ENCODE peak calls at places on chromosomes 7 and 10, in nine cellular contexts. D, U, R, O, V, T, H, J and N are unnamed samples.

GRCh38 chr10:46033602-46034011 is 3.2 kb upstream of the NCOA4 start:
- DNase-seq in D (no peak), U (no peak), R (no peak), O (peak), V (no peak), T (no peak), H (no peak), J (no peak), N (peak)

GRCh38 chr10:80280071-80280800 is 9.2 kb downstream of the MAT1A start:
- DNase-seq in D (no peak), U (no peak), R (no peak), O (no peak), V (no peak), T (no peak), H (no peak), J (no peak), N (no peak)

GRCh38 chr10:128286413-128287097 is 160.3 kb upstream of the MKI67 start:
- DNase-seq in D (no peak), U (peak), R (no peak), O (no peak), V (no peak), T (no peak), H (no peak), J (no peak), N (no peak)

GRCh38 chr10:124087672-124088634 is 5.4 kb downstream of the CHST15 start:
- DNase-seq in D (no peak), U (no peak), R (no peak), O (no peak), V (peak), T (no peak), H (no peak), J (no peak), N (no peak)

GRCh38 chr7:65448824-65449504 is 75.3 kb downstream of the ZNF92 start:
- DNase-seq in D (no peak), U (no peak), R (no peak), O (peak), V (no peak), T (no peak), H (no peak), J (no peak), N (peak)

GRCh38 chr7:45217358-45217757 is 59.8 kb downstream of the RAMP3 start:
- DNase-seq in D (no peak), U (no peak), R (no peak), O (no peak), V (no peak), T (peak), H (no peak), J (no peak), N (peak)

GRCh38 chr10:92760609-92761008 is 70.9 kb downstream of the HHEX start:
- DNase-seq in D (no peak), U (no peak), R (no peak), O (peak), V (no peak), T (no peak), H (no peak), J (no peak), N (peak)

GRCh38 chr10:22779331-22780019 is 65.1 kb upstream of the PIP4K2A start:
- DNase-seq in D (no peak), U (no peak), R (no peak), O (no peak), V (no peak), T (no peak), H (no peak), J (no peak), N (no peak)

GRCh38 chr10:73744690-73744994 is 470 bp downstream of the SEC24C start:
- DNase-seq in D (no peak), U (no peak), R (peak), O (peak), V (peak), T (peak), H (no peak), J (peak), N (peak)

GRCh38 chr10:6053816-6054581 is 8.2 kb downstream of the IL2RA start:
- DNase-seq in D (no peak), U (peak), R (peak), O (no peak), V (no peak), T (no peak), H (no peak), J (no peak), N (no peak)
- TF ChIP-seq POLR2A in D (no peak), U (no peak), R (no peak), O (no peak), V (no peak), T (no peak), H (no peak), J (no peak), N (no peak)

DNA sequence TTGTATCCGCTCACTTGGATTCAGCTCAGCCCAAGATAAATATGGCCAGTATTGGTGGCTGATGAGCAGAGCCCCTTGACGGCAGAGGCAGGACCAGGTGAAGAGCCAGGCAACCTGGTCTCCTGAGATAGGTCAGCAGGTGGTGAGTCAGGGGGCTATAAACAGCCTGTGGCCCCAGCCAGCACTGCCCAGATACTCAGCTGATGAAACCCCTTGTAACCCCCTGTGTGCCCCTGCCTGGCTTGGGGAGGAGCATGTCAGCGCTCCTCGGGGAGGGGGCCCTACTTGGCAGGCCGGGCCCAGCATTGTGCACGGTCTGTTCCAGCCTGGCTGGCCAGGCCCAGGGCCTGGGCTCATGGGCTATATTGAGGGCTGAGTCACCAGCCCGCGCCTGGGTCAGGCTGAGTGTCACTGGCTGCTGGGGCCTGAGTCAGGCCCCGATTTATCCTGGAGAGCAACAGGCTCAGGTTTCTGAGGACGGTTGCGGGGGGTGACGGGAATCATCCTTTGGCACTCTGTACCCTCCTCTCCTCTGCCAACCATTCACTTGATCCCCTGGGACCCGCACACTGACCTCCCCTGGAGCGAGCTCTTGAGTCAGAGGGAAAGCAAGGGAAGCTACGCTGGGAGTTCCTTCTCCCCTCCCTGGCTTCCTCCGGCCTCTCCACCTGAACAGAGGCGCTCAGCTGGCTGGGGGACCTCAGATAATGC is 2.8 kb upstream of the FLNC start:
- DNase-seq in D (no peak), U (no peak), R (no peak), O (peak), V (no peak), T (no peak), H (no peak), J (no peak), N (peak)
- TF ChIP-seq POLR2A in D (no peak), U (no peak), R (no peak), O (no peak), V (no peak), T (no peak), H (no peak), J (no peak), N (no peak)

DNA sequence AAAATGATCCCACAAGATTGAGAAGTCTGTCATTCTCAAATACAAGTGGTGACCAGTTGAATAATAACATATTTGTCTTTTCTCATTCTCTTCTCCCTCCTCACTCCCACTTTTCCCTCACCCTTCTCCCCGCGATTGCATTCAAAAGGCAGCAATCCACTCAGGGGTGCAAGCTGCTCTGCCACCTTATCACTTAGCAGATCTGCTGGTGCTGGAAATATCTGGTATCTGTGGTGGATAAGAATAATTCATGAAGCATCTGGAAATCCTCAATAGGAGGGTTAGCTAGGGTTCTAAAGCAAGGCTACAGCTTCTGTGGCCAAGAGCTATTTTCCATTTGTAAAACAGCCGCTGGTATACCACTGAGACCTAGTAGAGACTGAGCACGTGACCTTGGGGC is 43.8 kb downstream of the GCC1 start:
- DNase-seq in D (no peak), U (no peak), R (no peak), O (no peak), V (no peak), T (no peak), H (no peak), J (no peak), N (no peak)
- TF ChIP-seq POLR2A in D (no peak), U (no peak), R (no peak), O (no peak), V (no peak), T (no peak), H (no peak), J (no peak), N (no peak)

DNA sequence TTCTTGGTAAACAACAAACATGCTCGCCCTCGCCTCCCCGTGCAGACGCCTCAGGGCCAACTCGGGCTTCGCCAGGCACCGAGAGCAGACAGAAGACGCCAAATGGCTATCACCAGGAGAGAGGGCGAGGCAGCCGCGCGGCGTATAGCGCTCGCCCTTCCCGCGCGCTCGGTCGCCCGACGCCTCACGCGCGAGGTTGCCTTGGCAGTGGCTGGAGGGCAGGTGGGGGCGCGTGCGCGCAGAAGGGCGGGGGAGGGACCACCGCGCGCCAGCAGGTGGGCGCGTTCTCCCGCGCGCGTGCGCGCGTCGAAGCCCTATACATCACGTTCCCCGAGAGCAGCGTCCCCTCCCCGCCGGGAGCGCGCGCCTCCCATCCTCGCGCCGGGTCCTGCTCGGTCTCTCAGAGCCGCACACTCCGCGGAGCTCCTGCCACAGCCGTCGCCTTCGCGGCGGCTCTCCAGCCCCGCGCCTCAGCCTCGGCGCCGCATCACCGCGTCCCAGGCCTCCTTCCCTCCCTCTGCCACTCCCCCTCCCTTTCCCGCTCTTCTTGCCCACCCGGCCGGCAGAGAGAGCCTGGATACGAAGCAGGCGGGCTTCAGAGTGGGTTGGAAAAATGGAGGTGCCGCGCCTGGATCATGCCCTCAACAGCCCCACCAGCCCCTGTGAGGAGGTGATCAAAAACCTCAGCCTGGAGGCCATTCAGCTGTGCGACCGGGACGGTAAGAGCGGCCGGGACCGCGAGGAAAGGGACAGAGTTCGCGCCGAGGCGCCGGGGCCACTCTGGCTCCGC is at the start of gene PHYHIPL:
- DNase-seq in D (no peak), U (peak), R (no peak), O (no peak), V (peak), T (peak), H (no peak), J (no peak), N (no peak)
- TF ChIP-seq POLR2A in D (no peak), U (no peak), R (no peak), O (no peak), V (peak), T (no peak), H (no peak), J (no peak), N (no peak)

DNA sequence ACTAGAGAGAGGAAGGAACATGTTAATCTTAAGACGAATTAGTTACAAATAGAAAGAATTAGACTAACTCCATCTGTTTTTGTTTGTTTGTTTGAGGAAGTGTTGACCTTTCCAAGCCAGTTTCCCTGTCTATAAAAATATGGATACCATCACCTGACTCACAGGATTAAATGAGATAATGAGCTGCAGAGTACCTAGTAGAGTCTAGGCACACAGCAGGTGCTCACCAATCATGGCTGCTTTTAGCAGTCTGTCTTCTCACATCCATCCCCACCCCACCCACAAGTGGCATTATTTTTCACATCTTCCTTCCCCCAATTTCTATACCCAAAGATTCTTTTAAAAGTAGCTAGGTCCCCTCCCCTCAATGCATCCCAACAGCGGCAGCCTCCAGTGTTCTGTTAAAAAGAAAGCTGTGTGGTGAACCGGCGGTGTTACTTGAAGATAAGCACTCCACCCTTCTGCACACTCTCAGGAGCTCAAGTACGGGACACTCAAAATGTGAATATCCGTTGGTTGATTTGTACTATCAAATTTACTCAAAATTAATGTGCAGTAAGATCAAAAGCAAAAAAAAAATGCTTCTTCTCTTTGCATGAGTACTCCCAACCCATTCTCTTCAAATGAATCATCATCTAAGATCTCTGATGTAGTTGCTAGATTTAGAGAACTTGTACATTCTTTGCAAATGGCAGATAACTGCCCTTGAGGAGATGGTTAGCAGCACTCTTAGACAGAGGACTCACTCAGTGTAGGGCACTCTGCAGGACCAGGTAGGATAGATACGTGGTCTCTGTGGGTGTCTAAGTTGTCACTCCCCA is 145.4 kb upstream of the ASAH2 start:
- DNase-seq in D (no peak), U (no peak), R (no peak), O (peak), V (no peak), T (no peak), H (no peak), J (no peak), N (no peak)
- TF ChIP-seq POLR2A in D (no peak), U (no peak), R (no peak), O (no peak), V (no peak), T (no peak), H (no peak), J (no peak), N (no peak)

DNA sequence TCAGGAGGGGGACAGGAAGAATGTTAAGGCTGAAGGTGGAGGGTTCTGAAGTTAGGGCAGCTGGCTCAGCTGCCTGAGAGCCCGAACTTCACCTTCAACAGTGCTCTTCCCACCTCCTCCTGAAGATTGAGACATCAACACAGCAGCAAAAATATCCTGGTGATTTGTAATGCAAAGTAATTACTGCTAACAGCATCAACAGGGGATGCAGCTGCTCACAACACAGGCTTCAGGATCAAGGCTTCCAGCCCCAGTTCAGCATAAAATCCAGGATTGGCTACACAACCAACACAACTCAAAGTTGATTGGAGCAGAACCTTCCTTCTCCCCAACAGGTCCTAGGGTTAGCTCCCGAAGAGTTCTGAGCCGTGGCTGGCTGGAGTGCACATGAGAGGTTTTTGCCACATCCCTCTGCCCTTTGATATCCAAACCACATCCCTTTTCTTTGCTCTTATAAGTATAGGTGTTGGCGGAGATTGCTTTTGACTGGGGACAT is 242.4 kb downstream of the KIAA1217 start:
- DNase-seq in D (no peak), U (no peak), R (no peak), O (no peak), V (no peak), T (no peak), H (no peak), J (no peak), N (no peak)
- TF ChIP-seq POLR2A in D (no peak), U (no peak), R (no peak), O (no peak), V (no peak), T (no peak), H (no peak), J (no peak), N (no peak)

GRCh38 chr7:152435384-152436278 is at the start of gene KMT2C:
- DNase-seq in D (peak), U (peak), R (peak), O (peak), V (peak), T (no peak), H (no peak), J (peak), N (peak)
- TF ChIP-seq POLR2A in D (no peak), U (no peak), R (no peak), O (peak), V (peak), T (peak), H (no peak), J (peak), N (peak)